ENCODE peak calls at places on chromosomes 6 and 20, in eight cellular contexts. T is ovary, A is A549, G is stomach, N is K562, J is tibial nerve, L is SK-N-SH, H is HepG2. O is an unnamed sample.
A peak's percentile ranks its signal among the peaks of the same experiment; 100 is the strongest.

GRCh38 chr6:15453622-15454021 is 207.8 kb downstream of the JARID2 start:
- DNase-seq in H (no peak), G (no peak), A (no peak), J (no peak), L (no peak), N (no peak), T (no peak), O (no peak)

GRCh38 chr20:11101243-11101642 is 427.4 kb upstream of the JAG1 start:
- DNase-seq in J (no peak), T (no peak), N (no peak), A (no peak), L (no peak), H (no peak), G (no peak), O (no peak)

GRCh38 chr6:88473622-88474021 is 307.5 kb upstream of the CNR1 start:
- DNase-seq in H (no peak), G (no peak), L (no peak), T (no peak), N (no peak), A (no peak), J (no peak), O (no peak)

GRCh38 chr20:34771680-34772081 is 53.8 kb downstream of the NCOA6 start:
- DNase-seq in L (no peak), T (no peak), N (no peak), J (no peak), A (no peak), G (no peak), H (no peak), O (no peak)

GRCh38 chr6:87282743-87283142 is 39.6 kb upstream of the SMIM8 start:
- DNase-seq in J (no peak), A (no peak), L (no peak), T (no peak), H (no peak), N (no peak), G (no peak), O (no peak)

GRCh38 chr6:107030151-107030550 is 2.2 kb downstream of the MTRES1 start:
- DNase-seq in L (no peak), T (no peak), G (no peak), J (no peak), H (no peak), N (no peak), A (no peak), O (no peak)

GRCh38 chr6:80608881-80609280 is 502.4 kb downstream of the BCKDHB start:
- DNase-seq in A (no peak), L (no peak), G (no peak), H (no peak), J (no peak), N (no peak), T (no peak), O (no peak)

GRCh38 chr6:2026133-2026532 is 219.3 kb downstream of the GMDS start:
- DNase-seq in T (no peak), L (no peak), H (no peak), N (no peak), J (no peak), A (no peak), G (no peak), O (no peak)

GRCh38 chr6:5636210-5637030 is 370.3 kb downstream of the NRN1 start:
- DNase-seq in T (no peak), H (no peak), N (no peak), L (no peak), J (no peak), G (no peak), A (no peak), O (no peak)

GRCh38 chr6:88119769-88120168 is 46.4 kb downstream of the CNR1 start:
- DNase-seq in J (no peak), T (no peak), L (no peak), A (no peak), H (peak; percentile 4), G (no peak), N (peak; percentile 12), O (no peak)

GRCh38 chr20:31707994-31708744 is 14.5 kb downstream of the BCL2L1 start:
- DNase-seq in N (peak; percentile 85), H (no peak), J (no peak), A (peak; percentile 62), T (no peak), G (peak; percentile 80), L (no peak), O (peak; percentile 83)

DNA sequence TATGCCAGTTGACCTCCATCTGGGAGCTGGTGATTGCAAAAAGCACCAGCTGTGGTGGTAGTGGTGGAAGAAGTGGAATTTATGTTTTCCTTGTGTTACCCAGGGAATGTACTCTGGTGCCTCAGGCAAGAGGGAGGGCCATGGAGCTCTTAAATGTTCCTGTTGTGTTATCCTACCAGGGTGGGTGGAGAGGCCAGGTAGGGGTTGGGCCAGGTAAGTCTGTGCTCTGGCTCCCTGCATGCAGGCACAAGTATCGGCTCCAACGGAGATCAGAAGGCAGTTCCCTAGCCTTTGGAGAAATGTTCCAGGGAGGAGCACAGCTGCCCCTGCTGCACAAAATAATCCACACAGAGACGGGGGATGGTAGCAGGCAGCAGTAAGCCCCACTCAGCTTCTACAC is 419.3 kb upstream of the EYS start:
- DNase-seq in T (no peak), H (no peak), A (no peak), L (no peak), J (no peak), G (no peak), N (no peak), O (no peak)
- TF ChIP-seq EP300 in T (no peak), H (no peak), A (no peak), L (no peak), J (no peak), G (no peak), N (no peak), O (no peak)

DNA sequence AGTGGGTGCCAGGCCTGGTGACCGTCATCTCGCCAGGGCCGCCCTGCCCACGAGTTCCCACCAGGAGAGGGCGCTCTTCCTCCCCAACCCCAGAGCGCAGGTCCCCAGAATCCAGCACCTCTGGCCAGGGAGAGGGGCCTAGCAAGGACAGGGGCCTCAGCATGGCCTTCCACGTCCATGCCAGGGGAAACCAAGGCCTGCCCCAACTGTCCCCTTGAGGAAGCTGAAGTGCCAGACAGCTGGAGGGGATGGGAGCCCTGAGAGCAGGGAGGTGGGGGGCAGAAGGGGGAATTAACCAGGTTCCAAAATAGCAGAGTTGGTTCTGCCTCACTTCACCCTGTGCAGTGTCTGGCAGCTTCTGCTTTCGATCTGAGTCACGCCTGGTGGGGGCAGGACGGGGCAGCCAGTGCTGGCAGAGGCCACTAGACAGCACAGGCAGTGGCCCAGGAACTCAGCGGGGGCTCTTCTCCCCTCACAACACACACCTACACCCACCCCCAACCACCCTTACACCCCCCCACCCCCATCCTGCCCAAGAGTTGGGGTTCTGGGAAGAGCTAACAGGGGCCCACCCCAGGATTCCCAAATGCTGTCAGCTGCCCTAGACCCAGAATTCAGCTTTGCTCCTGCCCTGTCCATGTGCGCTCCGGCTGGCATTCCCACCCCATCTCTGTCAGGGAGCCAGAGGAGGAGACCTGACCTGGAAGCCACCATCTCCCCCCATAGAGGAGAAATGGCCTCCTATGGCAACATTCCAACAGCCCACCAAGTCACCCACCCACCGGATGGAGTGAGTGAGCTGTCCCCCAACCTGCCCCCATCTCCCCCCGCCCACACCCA is 29.2 kb downstream of the TFEB start:
- DNase-seq in A (peak; percentile 69), J (peak; percentile 64), L (peak; percentile 80), G (peak; percentile 75), T (peak; percentile 46), N (peak; percentile 78), H (peak; percentile 67), O (peak; percentile 84)
- TF ChIP-seq EP300 in A (no peak), J (peak; percentile 52), L (no peak), G (no peak), T (no peak), N (no peak), H (no peak), O (no peak)

GRCh38 chr6:24931752-24932691 is 3.7 kb downstream of the RIPOR2 start:
- DNase-seq in N (no peak), G (no peak), H (no peak), J (no peak), A (no peak), L (no peak), T (no peak), O (no peak)

GRCh38 chr6:24933868-24934401 is 1.8 kb downstream of the RIPOR2 start:
- DNase-seq in G (no peak), J (no peak), A (peak; percentile 35), H (peak; percentile 43), N (peak; percentile 58), L (peak; percentile 12), T (no peak), O (peak; percentile 33)

GRCh38 chr6:24931296-24931695 is 4.5 kb downstream of the RIPOR2 start:
- DNase-seq in G (no peak), N (no peak), L (no peak), H (no peak), A (no peak), T (no peak), J (no peak), O (no peak)

GRCh38 chr6:24933266-24933665 is 2.5 kb downstream of the RIPOR2 start:
- DNase-seq in T (no peak), H (no peak), A (no peak), N (no peak), L (no peak), G (no peak), J (no peak), O (no peak)

GRCh38 chr6:24932832-24933231 is 2.9 kb downstream of the RIPOR2 start:
- DNase-seq in A (no peak), H (no peak), N (no peak), T (no peak), L (no peak), J (no peak), G (no peak), O (no peak)
- TF ChIP-seq EP300 in A (no peak), H (no peak), N (no peak), T (no peak), L (no peak), J (no peak), G (no peak), O (no peak)

GRCh38 chr6:149086363-149086762 is 231.1 kb upstream of the TAB2 start:
- DNase-seq in G (no peak), J (no peak), H (no peak), L (no peak), A (no peak), T (no peak), N (no peak), O (no peak)
- TF ChIP-seq EP300 in G (no peak), J (no peak), H (no peak), L (no peak), A (no peak), T (no peak), N (no peak), O (no peak)

GRCh38 chr20:24437322-24438090 is 31.9 kb upstream of the SYNDIG1 start:
- DNase-seq in J (no peak), L (no peak), G (no peak), N (no peak), A (no peak), H (no peak), T (no peak), O (no peak)
- TF ChIP-seq EP300 in J (no peak), L (no peak), G (no peak), N (no peak), A (no peak), H (no peak), T (no peak), O (no peak)

DNA sequence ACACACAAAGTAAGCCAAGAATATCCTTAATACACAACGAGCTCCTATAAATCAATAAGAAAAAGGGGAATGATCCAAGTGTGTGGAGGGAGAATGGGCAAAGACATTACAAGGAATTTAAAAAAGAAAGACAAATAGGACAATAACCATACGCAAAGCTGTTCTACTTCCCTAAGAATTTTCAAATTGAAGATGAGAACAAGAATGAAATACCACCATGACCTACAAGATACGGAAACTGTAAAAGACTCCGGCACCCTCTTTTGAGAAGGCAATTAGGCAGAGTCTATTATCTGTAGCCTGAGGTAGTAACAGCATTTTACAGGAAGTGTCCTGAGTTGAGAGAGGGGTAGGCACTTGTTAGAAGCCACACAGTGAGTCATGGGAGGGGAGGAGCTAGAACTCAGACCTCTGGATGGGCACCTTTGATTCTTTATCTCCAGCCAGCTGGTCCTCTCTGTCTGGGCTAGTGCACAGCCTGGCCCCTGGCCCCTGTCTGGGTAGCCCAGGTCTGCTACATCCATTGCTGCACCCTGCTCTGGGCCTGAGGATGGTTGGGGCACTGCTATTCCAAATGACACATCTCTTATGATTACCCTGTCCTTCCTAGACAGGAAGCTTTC is 15.3 kb downstream of the RSPO4 start:
- DNase-seq in A (no peak), L (no peak), T (no peak), G (no peak), J (no peak), H (no peak), N (peak; percentile 34), O (no peak)
- TF ChIP-seq EP300 in A (no peak), L (no peak), T (no peak), G (no peak), J (no peak), H (no peak), N (no peak), O (no peak)

O was measured in transverse colon.